ENCODE peak calls at places on chromosomes 12 and 14, in ten cellular contexts. U, T, C, S, J, O, R, G, M and K are unnamed samples.

GRCh38 chr12:101813117-101813516 is 17.6 kb downstream of the GNPTAB start:
- DNase-seq in T (no peak), M (no peak), O (no peak), R (no peak), C (no peak), J (no peak), G (no peak), U (no peak), S (no peak), K (no peak)

GRCh38 chr12:77054856-77055255 is 10.5 kb downstream of the E2F7 start:
- DNase-seq in U (no peak), M (no peak), O (no peak), C (no peak), G (no peak), J (no peak), S (no peak), R (no peak), T (no peak), K (no peak)

GRCh38 chr14:33717866-33718265 is 233.0 kb downstream of the EGLN3 start:
- DNase-seq in C (no peak), J (no peak), S (no peak), O (no peak), T (no peak), M (no peak), G (no peak), U (no peak), R (no peak), K (no peak)

GRCh38 chr12:104011265-104011664 is 38.7 kb downstream of the GLT8D2 start:
- DNase-seq in C (no peak), S (no peak), O (no peak), J (no peak), G (peak), M (peak), U (no peak), R (no peak), T (peak), K (no peak)

GRCh38 chr14:61934385-61934784 is 172.2 kb downstream of the SNAPC1 start:
- DNase-seq in O (no peak), J (no peak), G (peak), C (no peak), T (no peak), S (no peak), M (peak), R (no peak), U (no peak), K (no peak)

GRCh38 chr14:72513994-72514659 is 379.8 kb downstream of the DPF3 start:
- DNase-seq in R (peak), O (no peak), C (no peak), M (peak), J (peak), S (no peak), T (peak), U (no peak), G (peak), K (peak)

GRCh38 chr14:44379292-44379977 is 127.6 kb downstream of the FSCB start:
- DNase-seq in U (no peak), O (no peak), S (no peak), R (no peak), M (peak), J (no peak), C (no peak), T (no peak), G (no peak), K (no peak)

GRCh38 chr14:68284834-68285233 is 465.3 kb downstream of the RAD51B start:
- DNase-seq in M (no peak), G (no peak), T (no peak), O (no peak), U (no peak), J (no peak), C (no peak), S (no peak), R (no peak), K (no peak)

GRCh38 chr14:30389134-30389900 is 169.6 kb upstream of the G2E3 start:
- DNase-seq in T (no peak), J (no peak), C (no peak), M (peak), S (no peak), G (no peak), U (no peak), R (no peak), O (no peak), K (no peak)

GRCh38 chr14:65238456-65238855 is 136.1 kb upstream of the MAX start:
- DNase-seq in T (peak), S (no peak), U (no peak), C (no peak), G (peak), R (no peak), J (no peak), M (peak), O (no peak), K (no peak)

GRCh38 chr14:51342226-51342625 is 102.2 kb downstream of the TMX1 start:
- DNase-seq in O (no peak), S (no peak), G (peak), M (no peak), U (no peak), T (peak), J (no peak), C (no peak), R (no peak), K (no peak)

GRCh38 chr12:1488908-1489381 is 105.4 kb downstream of the FBXL14 start:
- DNase-seq in J (peak), S (no peak), M (peak), O (no peak), C (no peak), T (no peak), G (peak), U (no peak), R (no peak), K (no peak)

GRCh38 chr14:92373336-92373735 is 50.4 kb downstream of the SLC24A4 start:
- DNase-seq in T (no peak), M (no peak), J (no peak), O (no peak), S (no peak), U (no peak), G (no peak), C (no peak), R (no peak), K (no peak)

GRCh38 chr12:108305520-108305919 is 33.6 kb downstream of the CMKLR1 start:
- DNase-seq in T (no peak), U (no peak), J (no peak), S (peak), M (peak), C (peak), G (peak), O (peak), R (no peak), K (no peak)

GRCh38 chr14:34766060-34766459 is 51.7 kb upstream of the CFL2 start:
- DNase-seq in T (peak), O (no peak), C (no peak), M (no peak), U (no peak), R (no peak), J (no peak), G (no peak), S (no peak), K (no peak)

GRCh38 chr14:92513966-92514843 is 624 bp downstream of the RIN3 start:
- DNase-seq in G (peak), C (no peak), S (peak), O (peak), M (peak), R (peak), T (peak), J (peak), U (peak), K (peak)

GRCh38 chr12:126069549-126070165 is 1004.4 kb downstream of the AACS start:
- DNase-seq in T (peak), S (peak), C (peak), U (peak), G (peak), J (peak), O (peak), R (peak), M (peak), K (peak)

GRCh38 chr12:105053116-105053572 is 31.1 kb downstream of the ALDH1L2 start:
- DNase-seq in C (peak), T (peak), U (peak), M (peak), O (peak), G (peak), J (peak), R (peak), S (peak), K (peak)

GRCh38 chr14:70354204-70354603 is 5.3 kb downstream of the COX16 start:
- DNase-seq in U (no peak), O (no peak), G (no peak), R (no peak), S (no peak), J (no peak), C (no peak), T (no peak), M (no peak), K (no peak)